ENCODE peak calls at places on chromosomes 4 and X, in four cellular contexts. M is A549, U is K562, F is HepG2. Y is an unnamed sample.

GRCh38 chr4:157459789-157460188 is 239.3 kb downstream of the GRIA2 start:
- DNase-seq in M (no peak), U (no peak), F (peak), Y (no peak)

GRCh38 chrX:28042826-28043564 is 61.7 kb upstream of the DCAF8L1 start:
- DNase-seq in M (no peak), U (no peak), F (no peak), Y (no peak)

GRCh38 chrX:49972313-49972712 is 49.9 kb downstream of the CLCN5 start:
- DNase-seq in M (no peak), U (no peak), F (no peak), Y (no peak)

GRCh38 chrX:117376460-117376859 is 740.1 kb downstream of the KLHL13 start:
- DNase-seq in M (no peak), U (no peak), F (peak), Y (no peak)

GRCh38 chr4:141335166-141335565 is 114.5 kb downstream of the ZNF330 start:
- DNase-seq in M (no peak), U (no peak), F (no peak), Y (no peak)

GRCh38 chr4:169724251-169724650 is 33.5 kb downstream of the HPF1 start:
- DNase-seq in M (no peak), U (no peak), F (no peak), Y (no peak)

GRCh38 chr4:149009223-149009622 is 567.0 kb upstream of the NR3C2 start:
- DNase-seq in M (no peak), U (no peak), F (no peak), Y (no peak)

GRCh38 chr4:111204807-111205206 is 581.9 kb upstream of the PITX2 start:
- DNase-seq in M (no peak), U (no peak), F (no peak), Y (no peak)

GRCh38 chrX:153727108-153727931 is 2.7 kb downstream of the ABCD1 start:
- DNase-seq in M (no peak), U (no peak), F (peak), Y (no peak)

DNA sequence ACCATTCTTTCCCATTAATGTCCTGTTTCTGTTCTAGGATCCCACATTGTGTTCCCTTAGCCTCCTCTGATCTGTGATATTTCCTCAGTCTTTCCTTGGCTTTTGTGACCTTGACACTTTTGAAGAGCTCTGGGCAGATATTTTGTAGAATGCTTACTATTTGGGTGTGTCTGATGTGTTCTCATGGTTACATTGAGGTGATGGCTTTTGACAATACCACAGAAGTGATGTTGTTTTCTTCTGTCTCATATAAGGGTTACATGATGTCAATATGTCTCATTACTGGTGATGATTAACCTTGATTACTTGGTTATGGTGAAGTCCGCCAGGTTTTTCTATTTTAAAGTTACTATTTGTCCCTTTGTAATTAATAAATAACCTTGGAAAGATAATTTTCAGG is 183.7 kb downstream of the SOWAHB start:
- DNase-seq in M (no peak), U (no peak), F (no peak), Y (no peak)
- TF ChIP-seq NR3C1 in M (no peak), U (no peak), F (no peak), Y (no peak)

DNA sequence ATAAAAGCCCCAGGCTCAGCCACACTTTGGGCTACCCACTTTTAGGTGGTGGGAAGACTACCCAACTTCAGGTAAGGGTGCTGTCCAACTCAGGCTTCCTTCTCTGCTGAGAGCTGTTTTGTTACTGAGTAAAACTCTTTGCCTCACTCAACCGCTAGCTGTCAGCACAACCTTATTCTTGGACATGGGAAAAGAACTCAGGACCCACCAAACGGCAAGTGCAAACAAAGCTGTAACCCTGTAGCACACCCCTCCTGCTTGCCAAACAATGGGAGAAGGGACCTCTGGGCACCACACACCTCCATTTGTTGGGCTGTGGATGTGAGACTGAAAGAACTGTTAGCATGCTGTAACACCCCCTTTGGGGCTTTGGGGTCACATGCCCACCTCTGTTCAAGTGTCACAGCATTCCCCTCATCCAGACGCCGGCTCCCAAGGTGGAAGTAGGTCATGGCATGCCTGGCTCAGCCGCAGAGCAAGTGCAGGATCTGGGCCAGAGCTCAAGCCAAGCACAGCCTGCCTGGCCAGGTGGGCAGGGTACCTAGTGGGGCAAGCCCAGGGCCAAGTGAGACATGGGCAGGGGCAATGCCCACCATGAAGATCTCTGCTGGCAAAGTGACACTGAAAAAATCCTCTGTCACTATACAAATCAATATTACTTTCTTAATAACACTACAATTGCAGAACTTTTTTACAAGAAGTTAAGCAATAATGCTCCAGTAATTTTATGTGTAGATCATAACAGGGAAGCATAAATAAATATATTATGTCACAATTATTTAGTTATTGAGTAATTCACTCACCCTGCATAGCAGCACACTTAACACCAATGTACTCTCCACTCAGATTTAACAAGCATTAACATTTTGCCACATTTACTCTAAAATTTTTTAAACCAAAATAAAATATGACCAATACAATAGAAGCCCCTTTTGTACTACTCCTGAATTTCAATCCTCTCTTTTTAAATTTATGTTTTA is 107.2 kb downstream of the TBCK start:
- DNase-seq in M (no peak), U (no peak), F (no peak), Y (peak)
- TF ChIP-seq NR3C1 in M (no peak), U (no peak), F (no peak), Y (no peak)

DNA sequence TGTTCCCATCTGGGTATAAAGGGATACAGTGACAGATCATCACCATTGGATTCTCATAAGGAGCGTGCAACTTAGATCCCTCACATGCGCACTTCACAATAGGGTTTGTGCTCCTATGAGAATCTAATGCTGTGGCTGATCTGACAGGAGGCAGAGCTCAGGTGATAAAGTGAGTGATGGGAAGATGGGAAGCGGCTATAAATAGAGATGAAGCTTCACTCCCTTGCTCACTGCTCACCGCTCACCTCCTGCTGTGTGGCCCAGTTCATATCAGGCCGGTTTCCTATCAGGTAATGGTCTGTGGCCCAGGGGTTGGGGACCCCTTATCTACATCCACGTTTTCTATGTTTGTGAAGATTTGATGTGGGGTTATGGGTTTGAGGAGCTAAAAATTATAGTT is 43.7 kb downstream of the FAT4 start:
- DNase-seq in M (no peak), U (no peak), F (no peak), Y (peak)
- TF ChIP-seq NR3C1 in M (no peak), U (no peak), F (no peak), Y (no peak)

GRCh38 chr4:128924951-128925350 is 115.5 kb downstream of the JADE1 start:
- DNase-seq in M (no peak), U (no peak), F (no peak), Y (no peak)
- TF ChIP-seq NR3C1 in M (no peak), U (no peak), F (no peak), Y (no peak)

GRCh38 chrX:40107291-40108083 is 9.7 kb upstream of the BCOR start:
- DNase-seq in M (peak), U (peak), F (no peak), Y (no peak)
- TF ChIP-seq NR3C1 in M (no peak), U (no peak), F (no peak), Y (no peak)

GRCh38 chrX:132940727-132941162 is 17.7 kb downstream of the HS6ST2 start:
- DNase-seq in M (no peak), U (no peak), F (peak), Y (no peak)
- TF ChIP-seq NR3C1 in M (no peak), U (no peak), F (no peak), Y (no peak)

Y was measured in WTC11.